ENCODE peak calls at places on chromosomes 3 and 15, in seven cellular contexts. One of them, this sample, is unnamed.

GRCh38 chr3:157086053-157086761 is 73.7 kb downstream of the CCNL1 start:
- DNase-seq in SK-N-SH: no peak
- DNase-seq in GM12891: no peak
- DNase-seq in K562: no peak
- DNase-seq in GM12878: no peak
- DNase-seq in H1: no peak
- DNase-seq in HepG2: no peak
- DNase-seq in this sample: no peak

GRCh38 chr3:46642971-46643370 is 30.6 kb downstream of the FAM240A start:
- DNase-seq in HepG2: no peak
- DNase-seq in H1: no peak
- DNase-seq in K562: peak; percentile 32
- DNase-seq in SK-N-SH: no peak
- DNase-seq in GM12878: no peak
- DNase-seq in GM12891: no peak
- DNase-seq in this sample: no peak

GRCh38 chr3:145983101-145983500 is 177.9 kb downstream of the PLOD2 start:
- DNase-seq in GM12891: no peak
- DNase-seq in H1: no peak
- DNase-seq in K562: no peak
- DNase-seq in HepG2: no peak
- DNase-seq in GM12878: no peak
- DNase-seq in SK-N-SH: no peak
- DNase-seq in this sample: no peak

GRCh38 chr3:187770224-187770623 is 25.0 kb upstream of the BCL6 start:
- DNase-seq in HepG2: no peak
- DNase-seq in GM12891: no peak
- DNase-seq in GM12878: peak; percentile 61
- DNase-seq in SK-N-SH: no peak
- DNase-seq in K562: no peak
- DNase-seq in H1: no peak
- DNase-seq in this sample: no peak

GRCh38 chr15:71462638-71463037 is 347.4 kb downstream of the THSD4 start:
- DNase-seq in SK-N-SH: no peak
- DNase-seq in H1: no peak
- DNase-seq in GM12891: no peak
- DNase-seq in GM12878: no peak
- DNase-seq in HepG2: no peak
- DNase-seq in K562: no peak
- DNase-seq in this sample: no peak

GRCh38 chr3:192821161-192821560 is 93.8 kb upstream of the FGF12 start:
- DNase-seq in HepG2: no peak
- DNase-seq in H1: no peak
- DNase-seq in GM12878: no peak
- DNase-seq in GM12891: no peak
- DNase-seq in K562: no peak
- DNase-seq in SK-N-SH: no peak
- DNase-seq in this sample: no peak

GRCh38 chr3:146581877-146582508 is 23.2 kb downstream of the PLSCR5 start:
- DNase-seq in SK-N-SH: no peak
- DNase-seq in K562: no peak
- DNase-seq in GM12891: no peak
- DNase-seq in H1: no peak
- DNase-seq in HepG2: peak; percentile 45
- DNase-seq in GM12878: no peak
- DNase-seq in this sample: no peak

GRCh38 chr15:40501487-40501886 is 30.7 kb downstream of the CHST14 start:
- DNase-seq in GM12878: no peak
- DNase-seq in K562: no peak
- DNase-seq in SK-N-SH: no peak
- DNase-seq in GM12891: no peak
- DNase-seq in HepG2: no peak
- DNase-seq in H1: no peak
- DNase-seq in this sample: no peak

GRCh38 chr3:32428092-32429068 is 36.7 kb downstream of the CMTM7 start:
- DNase-seq in GM12891: no peak
- DNase-seq in SK-N-SH: no peak
- DNase-seq in GM12878: no peak
- DNase-seq in H1: peak; percentile 43
- DNase-seq in HepG2: no peak
- DNase-seq in K562: no peak
- DNase-seq in this sample: peak; percentile 48

GRCh38 chr3:127536818-127537810 is 53.4 kb downstream of the TPRA1 start:
- DNase-seq in H1: no peak
- DNase-seq in GM12891: no peak
- DNase-seq in GM12878: no peak
- DNase-seq in K562: no peak
- DNase-seq in SK-N-SH: no peak
- DNase-seq in HepG2: no peak
- DNase-seq in this sample: no peak

GRCh38 chr15:66170042-66170441 is 83.5 kb downstream of the MEGF11 start:
- DNase-seq in HepG2: no peak
- DNase-seq in GM12878: no peak
- DNase-seq in GM12891: no peak
- DNase-seq in H1: no peak
- DNase-seq in SK-N-SH: no peak
- DNase-seq in K562: no peak
- DNase-seq in this sample: no peak

GRCh38 chr15:52788099-52788986 is 1.8 kb downstream of the ONECUT1 start:
- DNase-seq in GM12878: no peak
- DNase-seq in K562: no peak
- DNase-seq in SK-N-SH: no peak
- DNase-seq in H1: peak; percentile 68
- DNase-seq in GM12891: no peak
- DNase-seq in HepG2: no peak
- DNase-seq in this sample: no peak

GRCh38 chr3:67941433-67942030 is 287.1 kb upstream of the SUCLG2 start:
- DNase-seq in H1: no peak
- DNase-seq in K562: no peak
- DNase-seq in GM12891: no peak
- DNase-seq in HepG2: no peak
- DNase-seq in GM12878: no peak
- DNase-seq in SK-N-SH: no peak
- DNase-seq in this sample: no peak

GRCh38 chr15:25784141-25784540 is 79.0 kb downstream of the ATP10A start:
- DNase-seq in H1: no peak
- DNase-seq in K562: no peak
- DNase-seq in HepG2: no peak
- DNase-seq in GM12878: no peak
- DNase-seq in SK-N-SH: no peak
- DNase-seq in GM12891: no peak
- DNase-seq in this sample: no peak

GRCh38 chr3:122030381-122031122 is 8.5 kb upstream of the ILDR1 start:
- DNase-seq in GM12878: peak; percentile 74
- DNase-seq in K562: no peak
- DNase-seq in HepG2: no peak
- DNase-seq in GM12891: no peak
- DNase-seq in H1: no peak
- DNase-seq in SK-N-SH: no peak
- DNase-seq in this sample: no peak

GRCh38 chr3:100159564-100160153 is 45.4 kb upstream of the FILIP1L start:
- DNase-seq in K562: no peak
- DNase-seq in SK-N-SH: peak; percentile 19
- DNase-seq in HepG2: no peak
- DNase-seq in H1: no peak
- DNase-seq in GM12878: no peak
- DNase-seq in GM12891: no peak
- DNase-seq in this sample: no peak

GRCh38 chr3:179324270-179324754 is 1.5 kb downstream of the ZNF639 start:
- DNase-seq in GM12891: no peak
- DNase-seq in K562: peak; percentile 60
- DNase-seq in SK-N-SH: peak; percentile 30
- DNase-seq in GM12878: no peak
- DNase-seq in H1: no peak
- DNase-seq in HepG2: no peak
- DNase-seq in this sample: no peak

GRCh38 chr3:194035406-194036138 is 100.4 kb upstream of the HES1 start:
- DNase-seq in GM12891: no peak
- DNase-seq in HepG2: no peak
- DNase-seq in SK-N-SH: no peak
- DNase-seq in H1: no peak
- DNase-seq in GM12878: no peak
- DNase-seq in K562: peak; percentile 30
- DNase-seq in this sample: no peak

GRCh38 chr3:100869787-100870186 is 123.4 kb downstream of the ABI3BP start:
- DNase-seq in H1: no peak
- DNase-seq in K562: no peak
- DNase-seq in GM12891: no peak
- DNase-seq in HepG2: no peak
- DNase-seq in GM12878: no peak
- DNase-seq in SK-N-SH: no peak
- DNase-seq in this sample: no peak

GRCh38 chr15:37764733-37765191 is 169.7 kb upstream of the TMCO5A start:
- DNase-seq in H1: no peak
- DNase-seq in GM12878: no peak
- DNase-seq in HepG2: peak; percentile 35
- DNase-seq in GM12891: no peak
- DNase-seq in SK-N-SH: peak; percentile 34
- DNase-seq in K562: peak; percentile 41
- DNase-seq in this sample: no peak

GRCh38 chr15:78951841-78952238 is 7.0 kb upstream of the CTSH start:
- DNase-seq in GM12878: no peak
- DNase-seq in H1: no peak
- DNase-seq in K562: no peak
- DNase-seq in HepG2: peak; percentile 85
- DNase-seq in SK-N-SH: no peak
- DNase-seq in GM12891: no peak
- DNase-seq in this sample: no peak

DNA sequence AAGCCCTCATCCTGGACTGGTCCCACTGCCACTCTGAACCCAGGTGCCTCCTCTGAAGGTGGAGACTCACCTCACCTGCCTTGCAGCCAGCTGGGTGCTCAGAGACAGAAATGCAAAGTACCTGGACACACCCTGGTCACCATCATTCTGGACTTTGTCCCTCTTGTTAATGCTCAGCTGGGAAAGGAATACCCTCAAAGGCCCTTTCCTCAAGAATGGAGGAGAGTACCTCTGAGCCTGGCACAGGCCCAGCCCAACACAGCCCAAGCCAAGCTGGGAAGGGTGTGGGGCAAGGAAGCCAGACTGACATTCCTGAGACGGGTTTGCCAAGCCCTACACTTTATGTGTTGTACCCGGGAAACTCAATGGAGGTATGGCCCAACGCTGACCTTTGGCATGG is 983 bp upstream of the ALAS1 start:
- DNase-seq in H1: no peak
- DNase-seq in SK-N-SH: no peak
- DNase-seq in GM12878: no peak
- DNase-seq in HepG2: no peak
- DNase-seq in K562: no peak
- DNase-seq in GM12891: no peak
- DNase-seq in this sample: no peak
- TF ChIP-seq POLR2AphosphoS5 in H1: no peak
- TF ChIP-seq POLR2AphosphoS5 in SK-N-SH: no peak
- TF ChIP-seq POLR2AphosphoS5 in GM12878: no peak
- TF ChIP-seq POLR2AphosphoS5 in HepG2: no peak
- TF ChIP-seq POLR2AphosphoS5 in K562: no peak
- TF ChIP-seq POLR2AphosphoS5 in GM12891: no peak
- TF ChIP-seq POLR2AphosphoS5 in this sample: no peak

DNA sequence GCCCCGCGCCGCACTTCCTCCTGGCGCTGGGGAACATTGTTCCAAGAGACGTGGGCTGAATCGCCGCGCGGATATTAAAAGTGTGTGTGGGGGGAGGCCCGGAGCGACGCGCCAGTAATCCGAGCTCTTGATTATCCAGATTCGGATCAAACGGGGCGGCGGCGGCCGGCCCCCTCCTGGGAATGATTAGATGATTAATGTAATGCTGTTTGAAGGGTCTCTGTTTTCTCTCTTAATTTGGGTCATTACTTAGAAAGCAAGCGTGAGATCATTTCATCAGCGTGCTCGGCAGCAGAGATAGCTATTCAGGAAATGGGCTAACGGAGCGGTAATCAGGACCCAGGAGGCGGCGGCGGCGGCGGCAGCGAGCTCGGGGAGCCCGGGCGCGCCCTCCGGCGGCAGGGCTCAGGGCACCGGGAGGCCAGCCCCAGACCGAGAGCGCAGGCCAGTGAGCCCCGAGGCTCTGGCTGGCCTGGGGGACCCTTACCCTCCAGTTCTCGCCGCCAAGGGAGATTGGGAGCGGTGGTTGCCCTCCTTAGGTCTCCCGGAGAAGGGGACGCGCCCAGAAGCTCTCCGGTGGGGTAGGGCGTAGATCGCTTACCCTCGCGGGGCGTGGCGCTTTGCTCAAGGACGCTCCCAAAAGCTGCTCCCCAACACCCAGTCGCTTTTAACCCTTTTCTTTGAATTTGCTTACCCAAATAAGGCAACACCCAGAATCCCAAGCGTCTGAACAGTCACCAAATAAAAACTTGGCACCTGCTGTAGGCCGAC is 4.5 kb downstream of the FEZF2 start:
- DNase-seq in SK-N-SH: peak; percentile 56
- DNase-seq in GM12878: no peak
- DNase-seq in HepG2: no peak
- DNase-seq in H1: peak; percentile 83
- DNase-seq in GM12891: no peak
- DNase-seq in K562: no peak
- DNase-seq in this sample: no peak
- TF ChIP-seq TAF1 in SK-N-SH: no peak
- TF ChIP-seq TAF1 in GM12878: no peak
- TF ChIP-seq TAF1 in HepG2: no peak
- TF ChIP-seq TAF1 in H1: no peak
- TF ChIP-seq TAF1 in GM12891: no peak
- TF ChIP-seq TAF1 in K562: no peak
- TF ChIP-seq TAF1 in this sample: no peak

GRCh38 chr3:189188466-189188865 is 16.7 kb downstream of the TPRG1 start:
- DNase-seq in HepG2: peak; percentile 17
- DNase-seq in GM12891: no peak
- DNase-seq in SK-N-SH: no peak
- DNase-seq in GM12878: no peak
- DNase-seq in H1: no peak
- DNase-seq in K562: no peak
- DNase-seq in this sample: no peak
- TF ChIP-seq POLR2AphosphoS5 in HepG2: no peak
- TF ChIP-seq POLR2AphosphoS5 in GM12891: no peak
- TF ChIP-seq POLR2AphosphoS5 in SK-N-SH: no peak
- TF ChIP-seq POLR2AphosphoS5 in GM12878: no peak
- TF ChIP-seq POLR2AphosphoS5 in H1: no peak
- TF ChIP-seq POLR2AphosphoS5 in K562: no peak
- TF ChIP-seq POLR2AphosphoS5 in this sample: no peak

GRCh38 chr15:56736308-56736707 is 3.0 kb upstream of the ZNF280D start:
- DNase-seq in K562: peak; percentile 45
- DNase-seq in H1: no peak
- DNase-seq in HepG2: peak; percentile 31
- DNase-seq in SK-N-SH: no peak
- DNase-seq in GM12878: no peak
- DNase-seq in GM12891: no peak
- DNase-seq in this sample: no peak
- TF ChIP-seq TAF1 in K562: no peak
- TF ChIP-seq TAF1 in H1: no peak
- TF ChIP-seq TAF1 in HepG2: no peak
- TF ChIP-seq TAF1 in SK-N-SH: no peak
- TF ChIP-seq TAF1 in GM12878: no peak
- TF ChIP-seq TAF1 in GM12891: no peak
- TF ChIP-seq TAF1 in this sample: no peak

GRCh38 chr3:132164469-132165092 is 129.8 kb upstream of the CPNE4 start:
- DNase-seq in K562: no peak
- DNase-seq in GM12891: no peak
- DNase-seq in GM12878: no peak
- DNase-seq in SK-N-SH: no peak
- DNase-seq in H1: no peak
- DNase-seq in HepG2: peak; percentile 4
- DNase-seq in this sample: no peak

GRCh38 chr3:132167870-132168269 is 133.1 kb upstream of the CPNE4 start:
- DNase-seq in K562: no peak
- DNase-seq in H1: no peak
- DNase-seq in GM12878: no peak
- DNase-seq in HepG2: no peak
- DNase-seq in SK-N-SH: no peak
- DNase-seq in GM12891: no peak
- DNase-seq in this sample: no peak
- TF ChIP-seq POLR2AphosphoS5 in K562: no peak
- TF ChIP-seq POLR2AphosphoS5 in H1: no peak
- TF ChIP-seq POLR2AphosphoS5 in GM12878: no peak
- TF ChIP-seq POLR2AphosphoS5 in HepG2: no peak
- TF ChIP-seq POLR2AphosphoS5 in SK-N-SH: no peak
- TF ChIP-seq POLR2AphosphoS5 in GM12891: no peak
- TF ChIP-seq POLR2AphosphoS5 in this sample: no peak

This sample was measured in GM12892.